ENCODE peak calls at places on chromosomes 3 and 15, in nine cellular contexts. Y, V, J, K, O, I, X, N and A are unnamed samples.
A peak's percentile ranks its signal among the peaks of the same experiment; 100 is the strongest.

GRCh38 chr3:111315911-111316310 is 226.1 kb upstream of the CD96 start:
- DNase-seq in Y (peak; percentile 56), V (peak; percentile 62), J (no peak), K (no peak), O (no peak), I (no peak), X (peak; percentile 65), N (peak; percentile 47), A (peak; percentile 71)

GRCh38 chr3:129485681-129486056 is 42.8 kb upstream of the RHO start:
- DNase-seq in Y (peak; percentile 99), V (peak; percentile 97), J (peak; percentile 72), K (no peak), O (peak; percentile 98), I (peak; percentile 92), X (peak; percentile 100), N (peak; percentile 99), A (peak; percentile 100)

GRCh38 chr3:53775834-53776251 is 70.4 kb downstream of the CHDH start:
- DNase-seq in Y (no peak), V (no peak), J (no peak), K (no peak), O (no peak), I (no peak), X (peak; percentile 7), N (no peak), A (peak; percentile 63)

GRCh38 chr3:30750967-30751366 is 143.5 kb downstream of the GADL1 start:
- DNase-seq in Y (no peak), V (no peak), J (no peak), K (peak; percentile 3), O (no peak), I (no peak), X (no peak), N (no peak), A (no peak)

GRCh38 chr3:172156309-172156998 is 117.1 kb downstream of the FNDC3B start:
- DNase-seq in Y (no peak), V (no peak), J (no peak), K (no peak), O (no peak), I (no peak), X (no peak), N (no peak), A (no peak)

GRCh38 chr3:10023587-10024310 is 2.5 kb upstream of the FANCD2 start:
- DNase-seq in Y (peak; percentile 87), V (peak; percentile 96), J (no peak), K (no peak), O (no peak), I (no peak), X (peak; percentile 91), N (peak; percentile 89), A (peak; percentile 76)

GRCh38 chr3:98029083-98029482 is 6.0 kb downstream of the GABRR3 start:
- DNase-seq in Y (no peak), V (no peak), J (no peak), K (no peak), O (no peak), I (no peak), X (no peak), N (no peak), A (no peak)

GRCh38 chr3:60708191-60708975 is 542.9 kb downstream of the FHIT start:
- DNase-seq in Y (no peak), V (peak; percentile 32), J (no peak), K (no peak), O (no peak), I (no peak), X (peak; percentile 82), N (peak; percentile 24), A (peak; percentile 71)

GRCh38 chr15:70320077-70320830 is 222.5 kb upstream of the TLE3 start:
- DNase-seq in Y (no peak), V (peak; percentile 22), J (no peak), K (peak; percentile 53), O (no peak), I (no peak), X (peak; percentile 23), N (no peak), A (no peak)

GRCh38 chr15:100461049-100461448 is 67.7 kb downstream of the CERS3 start:
- DNase-seq in Y (no peak), V (no peak), J (no peak), K (peak; percentile 79), O (no peak), I (no peak), X (no peak), N (no peak), A (no peak)

GRCh38 chr15:36936652-36937051 is 163.7 kb downstream of the MEIS2 start:
- DNase-seq in Y (peak; percentile 68), V (peak; percentile 20), J (no peak), K (no peak), O (peak; percentile 43), I (no peak), X (peak; percentile 27), N (peak; percentile 77), A (peak; percentile 38)

GRCh38 chr3:137360531-137361201 is 402.9 kb downstream of the IL20RB start:
- DNase-seq in Y (no peak), V (no peak), J (no peak), K (no peak), O (no peak), I (no peak), X (no peak), N (no peak), A (no peak)

DNA sequence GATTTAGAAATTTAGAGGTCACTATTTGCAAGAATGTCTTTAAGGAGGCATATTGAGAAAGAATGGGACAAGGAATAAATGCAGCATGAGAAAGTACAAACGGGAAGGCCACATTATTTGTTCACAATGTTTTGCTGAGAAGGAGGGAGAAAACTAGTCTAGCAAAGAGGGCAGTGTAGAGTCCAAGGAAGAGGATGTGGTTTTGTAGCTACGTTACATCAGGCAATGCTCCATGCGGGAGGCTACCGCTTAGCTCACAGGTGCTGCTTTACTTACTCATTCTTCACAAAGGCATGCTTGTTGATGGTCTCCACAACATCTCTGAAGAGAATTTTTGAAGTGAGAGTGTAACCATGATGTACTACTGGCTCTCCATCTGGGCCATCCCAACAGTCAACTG is 191.1 kb downstream of the PLCH1 start:
- DNase-seq in Y (no peak), V (no peak), J (no peak), K (peak; percentile 85), O (no peak), I (no peak), X (no peak), N (no peak), A (no peak)
- TF ChIP-seq CTCF in Y (no peak), V (no peak), J (no peak), K (peak; percentile 45), O (no peak), I (no peak), X (no peak), N (no peak), A (no peak)

GRCh38 chr3:12980596-12981290 is 92.5 kb downstream of the IQSEC1 start:
- DNase-seq in Y (no peak), V (no peak), J (no peak), K (no peak), O (no peak), I (no peak), X (no peak), N (no peak), A (no peak)
- H3K4me3 ChIP-seq in Y (no peak overlapping the region), V (no peak overlapping the region), J (no peak overlapping the region), K (no peak overlapping the region), O (no peak overlapping the region), I (no peak overlapping the region), X (no peak overlapping the region), N (no peak overlapping the region), A (no peak overlapping the region)

GRCh38 chr3:196292281-196292923 is 4.9 kb upstream of the PCYT1A start:
- DNase-seq in Y (no peak), V (no peak), J (no peak), K (peak; percentile 74), O (no peak), I (no peak), X (no peak), N (no peak), A (no peak)
- TF ChIP-seq CTCF in Y (no peak), V (no peak), J (peak; percentile 37), K (peak; percentile 61), O (no peak), I (no peak), X (no peak), N (no peak), A (no peak)

DNA sequence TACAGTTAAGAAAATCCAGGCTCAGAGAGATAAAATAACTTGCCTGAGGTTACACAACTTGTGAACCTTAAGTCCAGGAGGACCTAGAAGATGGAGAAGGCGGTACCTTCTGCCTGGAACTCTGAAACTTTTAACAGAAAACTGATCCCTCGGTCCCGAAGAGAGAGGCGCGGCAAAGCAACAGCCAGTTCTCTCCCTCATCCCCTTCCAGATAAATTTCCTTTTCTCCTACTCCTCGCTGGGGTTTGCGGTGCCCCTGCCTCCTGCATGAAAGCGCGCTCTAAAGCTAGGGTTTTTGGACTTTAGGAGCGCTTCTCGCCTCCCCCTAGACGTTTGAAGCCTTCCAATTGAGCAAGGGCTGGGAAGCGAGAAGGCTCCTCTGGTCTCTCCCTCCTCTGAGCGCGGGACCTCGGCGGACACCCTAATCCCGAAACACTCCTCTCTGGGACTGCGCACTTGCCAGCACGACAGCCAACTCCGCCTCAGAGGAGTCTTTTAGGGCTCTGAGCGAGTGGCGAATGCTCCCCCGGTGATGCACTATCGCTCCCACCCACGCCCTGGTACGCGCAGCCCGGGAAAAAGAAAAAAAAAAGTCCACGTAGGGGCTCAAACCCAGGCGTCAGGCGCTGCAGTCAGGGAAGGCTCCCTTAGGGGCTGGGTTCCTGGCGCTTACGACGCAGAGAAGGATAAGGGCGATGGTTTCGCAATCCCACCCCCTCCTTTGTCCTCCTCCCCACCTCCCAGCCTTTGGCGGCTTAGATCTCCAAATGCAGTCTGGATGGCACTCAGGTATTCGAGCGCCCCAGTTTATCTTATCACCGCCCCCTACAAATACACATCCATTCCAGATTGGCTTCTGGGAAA is 7.9 kb upstream of the EOMES start:
- DNase-seq in Y (peak; percentile 54), V (no peak), J (no peak), K (no peak), O (no peak), I (peak; percentile 63), X (peak; percentile 37), N (no peak), A (no peak)
- H3K4me3 ChIP-seq in Y (peak overlapping the region; percentile 12), V (no peak overlapping the region), J (peak overlapping the region; percentile 54), K (no peak overlapping the region), O (peak overlapping the region; percentile 18), I (no peak overlapping the region), X (no peak overlapping the region), N (no peak overlapping the region), A (no peak overlapping the region)

GRCh38 chr3:133939496-133939835 is 43.8 kb upstream of the RAB6B start:
- DNase-seq in Y (no peak), V (no peak), J (no peak), K (no peak), O (no peak), I (peak; percentile 40), X (no peak), N (no peak), A (no peak)

GRCh38 chr3:133937061-133937686 is 41.5 kb upstream of the RAB6B start:
- DNase-seq in Y (no peak), V (no peak), J (no peak), K (no peak), O (no peak), I (peak; percentile 39), X (no peak), N (no peak), A (no peak)

GRCh38 chr3:133940536-133940935 is 44.9 kb upstream of the RAB6B start:
- DNase-seq in Y (no peak), V (no peak), J (no peak), K (no peak), O (no peak), I (peak; percentile 46), X (no peak), N (no peak), A (no peak)

GRCh38 chr3:133937756-133938601 is 42.3 kb upstream of the RAB6B start:
- DNase-seq in Y (peak; percentile 84), V (peak; percentile 14), J (no peak), K (no peak), O (peak; percentile 73), I (peak; percentile 36), X (peak; percentile 83), N (peak; percentile 74), A (peak; percentile 95)

GRCh38 chr3:133938770-133939495 is 43.3 kb upstream of the RAB6B start:
- DNase-seq in Y (peak; percentile 50), V (no peak), J (no peak), K (no peak), O (no peak), I (peak; percentile 32), X (peak; percentile 26), N (peak; percentile 56), A (no peak)
- TF ChIP-seq CTCF in Y (peak; percentile 30), V (peak; percentile 17), J (peak; percentile 48), K (no peak), O (no peak), I (no peak), X (peak; percentile 10), N (peak; percentile 42), A (no peak)